ENCODE peak calls at places on chromosomes 3 and 15, in eight cellular contexts. L is Panc1, Y is GM12878, K is stomach, T is endothelial cell of umbilical vein, N is HepG2, I is GM23338, V is transverse colon. D is an unnamed sample. For H3K4me1, the result is how much of the 10 kb centered on the place peaks cover.

GRCh38 chr15:58344164-58345070 is 87.4 kb upstream of the LIPC start:
- DNase-seq in V (no peak), Y (no peak), N (no peak), I (no peak), T (no peak), K (no peak), L (no peak), D (no peak)

GRCh38 chr3:185701891-185702563 is 115.9 kb downstream of the SENP2 start:
- DNase-seq in N (no peak), L (no peak), I (peak), V (no peak), T (no peak), K (no peak), Y (no peak), D (no peak)

GRCh38 chr15:30008156-30008555 is 74.6 kb upstream of the GOLGA8J start:
- DNase-seq in L (no peak), N (no peak), K (no peak), T (no peak), Y (no peak), V (no peak), I (no peak), D (no peak)

GRCh38 chr15:62360286-62360685 is 195.2 kb upstream of the C2CD4B start:
- DNase-seq in L (no peak), Y (no peak), K (no peak), N (no peak), V (no peak), T (no peak), I (no peak), D (no peak)

GRCh38 chr15:70281811-70282307 is 184.1 kb upstream of the TLE3 start:
- DNase-seq in T (no peak), I (no peak), N (no peak), V (no peak), L (no peak), K (no peak), Y (no peak), D (no peak)

GRCh38 chr3:150544040-150544439 is 2.3 kb downstream of the SERP1 start:
- DNase-seq in V (no peak), I (no peak), T (peak), L (no peak), N (no peak), K (no peak), Y (no peak), D (no peak)

GRCh38 chr3:14352002-14352627 is 50.3 kb upstream of the SLC6A6 start:
- DNase-seq in T (no peak), Y (peak), L (no peak), I (peak), K (no peak), V (no peak), N (peak), D (no peak)

GRCh38 chr15:49902791-49903481 is 216.1 kb downstream of the ATP8B4 start:
- DNase-seq in L (no peak), N (no peak), V (no peak), I (no peak), K (no peak), Y (no peak), T (no peak), D (no peak)

GRCh38 chr3:169619793-169620192 is 43.7 kb downstream of the MECOM start:
- DNase-seq in Y (no peak), L (no peak), T (peak), K (no peak), I (peak), N (no peak), V (no peak), D (no peak)

GRCh38 chr15:86663304-86663703 is 583.6 kb downstream of the AGBL1 start:
- DNase-seq in L (no peak), T (no peak), K (no peak), I (no peak), N (no peak), V (no peak), Y (no peak), D (no peak)

GRCh38 chr3:128173849-128174248 is 20.6 kb downstream of the EEFSEC start:
- DNase-seq in V (no peak), I (peak), K (no peak), N (peak), L (no peak), Y (no peak), T (no peak), D (no peak)

GRCh38 chr3:133384331-133385027 is 15.4 kb upstream of the BFSP2 start:
- DNase-seq in T (peak), K (peak), L (peak), I (peak), N (peak), V (peak), Y (no peak), D (peak)

GRCh38 chr3:194046995-194047681 is 88.8 kb upstream of the HES1 start:
- DNase-seq in K (peak), Y (no peak), T (peak), V (peak), I (no peak), L (no peak), N (no peak), D (peak)

GRCh38 chr3:90010341-90010740 is 902.9 kb downstream of the EPHA3 start:
- DNase-seq in I (peak), K (no peak), N (no peak), V (no peak), Y (no peak), T (no peak), L (no peak), D (no peak)

GRCh38 chr3:119529883-119530282 is 29.5 kb downstream of the CD80 start:
- DNase-seq in K (no peak), Y (no peak), T (no peak), L (no peak), V (no peak), I (no peak), N (no peak), D (no peak)

GRCh38 chr15:27570746-27571145 is 528.4 kb downstream of the OCA2 start:
- DNase-seq in Y (no peak), I (no peak), L (no peak), N (no peak), T (no peak), V (no peak), K (no peak), D (no peak)

GRCh38 chr15:67782592-67782991 is 42.7 kb upstream of the SKOR1 start:
- DNase-seq in V (no peak), L (no peak), T (no peak), I (peak), Y (no peak), K (no peak), N (no peak), D (no peak)

GRCh38 chr15:70449311-70450141 is 313.8 kb downstream of the UACA start:
- DNase-seq in N (no peak), I (no peak), Y (no peak), T (no peak), V (no peak), L (no peak), K (no peak), D (no peak)

GRCh38 chr3:188468672-188469071 is 314.7 kb downstream of the LPP start:
- DNase-seq in N (no peak), T (no peak), I (no peak), L (no peak), V (peak), K (no peak), Y (no peak), D (peak)

GRCh38 chr3:535566-536416 is 339.2 kb downstream of the CHL1 start:
- DNase-seq in K (no peak), V (peak), I (peak), Y (no peak), N (no peak), T (no peak), L (no peak), D (no peak)

GRCh38 chr15:36363335-36363734 is 216.1 kb upstream of the CDIN1 start:
- DNase-seq in V (no peak), N (no peak), K (no peak), Y (no peak), L (no peak), T (no peak), I (no peak), D (no peak)

GRCh38 chr3:53730565-53730964 is 115.7 kb downstream of the CHDH start:
- DNase-seq in N (no peak), V (no peak), I (no peak), T (no peak), L (no peak), K (no peak), Y (no peak), D (no peak)

GRCh38 chr15:92907880-92908279 is 7.8 kb downstream of the CHD2 start:
- DNase-seq in I (no peak), V (no peak), K (no peak), L (no peak), T (peak), Y (no peak), N (no peak), D (peak)

GRCh38 chr3:189787191-189787590 is 156.0 kb downstream of the TP63 start:
- DNase-seq in V (no peak), L (no peak), K (no peak), T (no peak), Y (no peak), I (no peak), N (no peak), D (no peak)

GRCh38 chr15:74196175-74196574 is 6.4 kb downstream of the STRA6 start:
- DNase-seq in V (peak), K (peak), Y (no peak), I (no peak), L (no peak), N (peak), T (no peak), D (peak)

DNA sequence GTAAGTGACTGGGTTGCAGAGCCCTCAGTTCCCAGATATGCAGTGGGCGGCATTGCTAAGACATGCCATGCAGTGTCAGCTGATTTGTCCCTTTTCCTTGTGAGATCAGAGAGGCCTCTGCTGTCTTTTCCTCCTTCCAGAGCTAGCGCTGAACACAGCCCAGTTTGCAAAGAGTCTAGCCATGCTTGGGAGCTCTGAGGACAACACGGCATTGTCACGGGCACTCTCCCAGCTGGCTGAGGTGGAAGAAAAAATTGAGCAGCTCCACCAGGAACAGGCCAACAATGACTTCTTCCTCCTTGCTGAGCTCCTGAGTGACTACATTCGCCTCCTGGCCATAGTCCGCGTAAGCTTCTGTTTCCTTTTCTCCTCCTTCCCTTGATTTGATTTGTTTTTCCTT is 20.0 kb upstream of the SNX22 start:
- DNase-seq in T (no peak), N (no peak), K (no peak), Y (no peak), I (no peak), L (no peak), V (no peak), D (no peak)
- H3K27ac ChIP-seq in T (no peak), N (no peak), K (no peak), Y (no peak), I (no peak), L (no peak), V (no peak), D (no peak)

GRCh38 chr3:43273429-43273828 is 12.9 kb upstream of the SNRK start:
- DNase-seq in K (no peak), T (no peak), V (no peak), N (no peak), I (no peak), L (no peak), Y (no peak), D (no peak)

GRCh38 chr3:43266995-43267394 is 19.3 kb upstream of the SNRK start:
- DNase-seq in T (no peak), N (no peak), I (no peak), V (no peak), Y (no peak), K (no peak), L (no peak), D (no peak)

GRCh38 chr3:43268636-43269035 is 17.7 kb upstream of the SNRK start:
- DNase-seq in K (no peak), L (no peak), N (no peak), I (no peak), Y (no peak), V (no peak), T (no peak), D (no peak)

GRCh38 chr3:43270078-43270477 is 16.3 kb upstream of the SNRK start:
- DNase-seq in T (no peak), Y (no peak), V (no peak), I (no peak), K (no peak), L (no peak), N (no peak), D (no peak)
- TF ChIP-seq POLR2AphosphoS5 in T (no peak), Y (no peak), V (no peak), I (no peak), K (no peak), L (no peak), N (no peak), D (no peak)

GRCh38 chr3:42130329-42131070 is 39.3 kb downstream of the TRAK1 start:
- DNase-seq in N (peak), Y (no peak), T (no peak), L (no peak), K (peak), I (no peak), V (peak), D (no peak)
- H3K4me1 ChIP-seq in N (half or more), Y (under half), T (under half), L (under half), K (under half), I (under half), V (under half), D (under half)

GRCh38 chr3:196639517-196640500 is at the start of gene NRROS:
- DNase-seq in I (peak), L (no peak), V (peak), T (peak), Y (no peak), K (peak), N (no peak), D (peak)
- H3K27ac ChIP-seq in I (peak), L (peak), V (peak), T (no peak), Y (peak), K (peak), N (no peak), D (peak)

D was measured in prostate gland.